ENCODE peak calls at places on chromosomes 5 and 9, in eight cellular contexts. One of them, this sample, is unnamed.

GRCh38 chr5:80082731-80083114 is 47.6 kb downstream of the THBS4 start:
- DNase-seq in astrocyte of the cerebellum: peak
- DNase-seq in mammary epithelial cell: peak
- DNase-seq in upper lobe of right lung: peak
- DNase-seq in dorsolateral prefrontal cortex: peak
- DNase-seq in coronary artery: no peak
- DNase-seq in bronchial epithelial cell: no peak
- DNase-seq in CD8-positive, alpha-beta memory T cell: peak
- DNase-seq in this sample: peak

GRCh38 chr5:15669826-15670225 is 169.8 kb downstream of the FBXL7 start:
- DNase-seq in astrocyte of the cerebellum: no peak
- DNase-seq in mammary epithelial cell: no peak
- DNase-seq in upper lobe of right lung: no peak
- DNase-seq in dorsolateral prefrontal cortex: no peak
- DNase-seq in coronary artery: no peak
- DNase-seq in bronchial epithelial cell: no peak
- DNase-seq in CD8-positive, alpha-beta memory T cell: no peak
- DNase-seq in this sample: no peak

GRCh38 chr5:16037121-16037520 is 142.5 kb downstream of the MARCHF11 start:
- DNase-seq in astrocyte of the cerebellum: no peak
- DNase-seq in mammary epithelial cell: no peak
- DNase-seq in upper lobe of right lung: no peak
- DNase-seq in dorsolateral prefrontal cortex: no peak
- DNase-seq in coronary artery: no peak
- DNase-seq in bronchial epithelial cell: no peak
- DNase-seq in CD8-positive, alpha-beta memory T cell: no peak
- DNase-seq in this sample: no peak

GRCh38 chr5:41410307-41410706 is 100.1 kb downstream of the PLCXD3 start:
- DNase-seq in astrocyte of the cerebellum: no peak
- DNase-seq in mammary epithelial cell: no peak
- DNase-seq in upper lobe of right lung: no peak
- DNase-seq in dorsolateral prefrontal cortex: no peak
- DNase-seq in coronary artery: no peak
- DNase-seq in bronchial epithelial cell: no peak
- DNase-seq in CD8-positive, alpha-beta memory T cell: no peak
- DNase-seq in this sample: no peak

GRCh38 chr5:1880377-1881272 is 2.1 kb downstream of the IRX4 start:
- DNase-seq in astrocyte of the cerebellum: no peak
- DNase-seq in mammary epithelial cell: no peak
- DNase-seq in upper lobe of right lung: no peak
- DNase-seq in dorsolateral prefrontal cortex: no peak
- DNase-seq in coronary artery: no peak
- DNase-seq in bronchial epithelial cell: no peak
- DNase-seq in CD8-positive, alpha-beta memory T cell: no peak
- DNase-seq in this sample: no peak

GRCh38 chr5:110588241-110588962 is 138.1 kb downstream of the TMEM232 start:
- DNase-seq in astrocyte of the cerebellum: no peak
- DNase-seq in mammary epithelial cell: no peak
- DNase-seq in upper lobe of right lung: no peak
- DNase-seq in dorsolateral prefrontal cortex: no peak
- DNase-seq in coronary artery: no peak
- DNase-seq in bronchial epithelial cell: no peak
- DNase-seq in CD8-positive, alpha-beta memory T cell: no peak
- DNase-seq in this sample: no peak

GRCh38 chr9:87011551-87011950 is 64.2 kb upstream of the GAS1 start:
- DNase-seq in astrocyte of the cerebellum: no peak
- DNase-seq in mammary epithelial cell: no peak
- DNase-seq in upper lobe of right lung: no peak
- DNase-seq in dorsolateral prefrontal cortex: no peak
- DNase-seq in coronary artery: no peak
- DNase-seq in bronchial epithelial cell: no peak
- DNase-seq in CD8-positive, alpha-beta memory T cell: no peak
- DNase-seq in this sample: no peak

GRCh38 chr9:129584136-129584535 is 36.8 kb downstream of the C9orf50 start:
- DNase-seq in astrocyte of the cerebellum: peak
- DNase-seq in mammary epithelial cell: peak
- DNase-seq in upper lobe of right lung: no peak
- DNase-seq in dorsolateral prefrontal cortex: peak
- DNase-seq in coronary artery: peak
- DNase-seq in bronchial epithelial cell: peak
- DNase-seq in CD8-positive, alpha-beta memory T cell: peak
- DNase-seq in this sample: peak

GRCh38 chr5:113117543-113118110 is 141.0 kb downstream of the DCP2 start:
- DNase-seq in astrocyte of the cerebellum: no peak
- DNase-seq in mammary epithelial cell: peak
- DNase-seq in upper lobe of right lung: no peak
- DNase-seq in dorsolateral prefrontal cortex: no peak
- DNase-seq in coronary artery: no peak
- DNase-seq in bronchial epithelial cell: peak
- DNase-seq in CD8-positive, alpha-beta memory T cell: no peak
- DNase-seq in this sample: no peak

GRCh38 chr5:113118298-113118697 is 141.7 kb downstream of the DCP2 start:
- DNase-seq in astrocyte of the cerebellum: no peak
- DNase-seq in mammary epithelial cell: no peak
- DNase-seq in upper lobe of right lung: no peak
- DNase-seq in dorsolateral prefrontal cortex: no peak
- DNase-seq in coronary artery: no peak
- DNase-seq in bronchial epithelial cell: no peak
- DNase-seq in CD8-positive, alpha-beta memory T cell: no peak
- DNase-seq in this sample: no peak

GRCh38 chr5:113122053-113122452 is 145.5 kb downstream of the DCP2 start:
- DNase-seq in astrocyte of the cerebellum: no peak
- DNase-seq in mammary epithelial cell: peak
- DNase-seq in upper lobe of right lung: no peak
- DNase-seq in dorsolateral prefrontal cortex: no peak
- DNase-seq in coronary artery: no peak
- DNase-seq in bronchial epithelial cell: peak
- DNase-seq in CD8-positive, alpha-beta memory T cell: no peak
- DNase-seq in this sample: peak

GRCh38 chr5:113118765-113119164 is 142.2 kb downstream of the DCP2 start:
- DNase-seq in astrocyte of the cerebellum: no peak
- DNase-seq in mammary epithelial cell: no peak
- DNase-seq in upper lobe of right lung: no peak
- DNase-seq in dorsolateral prefrontal cortex: no peak
- DNase-seq in coronary artery: no peak
- DNase-seq in bronchial epithelial cell: no peak
- DNase-seq in CD8-positive, alpha-beta memory T cell: no peak
- DNase-seq in this sample: no peak

DNA sequence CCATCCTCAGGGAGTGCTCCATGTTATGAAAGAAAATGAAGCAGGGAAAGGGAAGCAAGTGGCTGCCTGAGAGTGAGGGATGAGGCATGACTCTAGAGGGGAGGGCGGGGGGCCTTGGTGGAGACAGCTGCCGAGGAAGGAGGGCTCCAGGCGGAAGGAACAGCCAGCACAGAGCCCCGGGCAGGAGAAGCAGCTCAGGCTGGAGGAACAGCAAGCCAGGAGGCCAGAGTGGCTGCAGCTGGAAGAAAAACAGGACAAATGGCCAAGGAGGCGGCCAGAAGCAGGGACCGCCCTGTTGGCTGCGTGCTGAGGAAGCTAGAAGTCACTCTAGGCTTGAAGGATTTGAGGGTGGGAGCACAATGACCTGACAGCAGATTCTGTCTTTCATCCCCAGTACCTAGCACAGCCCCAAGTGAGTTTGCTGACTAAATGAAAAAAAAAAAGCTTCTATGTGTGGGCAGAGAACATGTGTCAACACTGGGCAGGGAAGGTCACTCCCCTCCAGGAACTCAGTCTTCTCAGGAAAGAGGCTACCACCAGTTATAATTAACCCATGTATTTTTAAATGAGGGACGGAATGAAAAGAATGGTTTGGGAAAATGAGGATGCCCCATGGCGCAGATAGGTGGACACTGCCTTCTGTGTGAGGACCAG is 142.8 kb downstream of the DCP2 start:
- DNase-seq in astrocyte of the cerebellum: no peak
- DNase-seq in mammary epithelial cell: no peak
- DNase-seq in upper lobe of right lung: peak
- DNase-seq in dorsolateral prefrontal cortex: no peak
- DNase-seq in coronary artery: no peak
- DNase-seq in bronchial epithelial cell: peak
- DNase-seq in CD8-positive, alpha-beta memory T cell: no peak
- DNase-seq in this sample: no peak
- H3K4me3 ChIP-seq in astrocyte of the cerebellum: no peak
- H3K4me3 ChIP-seq in mammary epithelial cell: no peak
- H3K4me3 ChIP-seq in upper lobe of right lung: no peak
- H3K4me3 ChIP-seq in dorsolateral prefrontal cortex: no peak
- H3K4me3 ChIP-seq in coronary artery: no peak
- H3K4me3 ChIP-seq in bronchial epithelial cell: no peak
- H3K4me3 ChIP-seq in CD8-positive, alpha-beta memory T cell: no peak
- H3K4me3 ChIP-seq in this sample: no peak

DNA sequence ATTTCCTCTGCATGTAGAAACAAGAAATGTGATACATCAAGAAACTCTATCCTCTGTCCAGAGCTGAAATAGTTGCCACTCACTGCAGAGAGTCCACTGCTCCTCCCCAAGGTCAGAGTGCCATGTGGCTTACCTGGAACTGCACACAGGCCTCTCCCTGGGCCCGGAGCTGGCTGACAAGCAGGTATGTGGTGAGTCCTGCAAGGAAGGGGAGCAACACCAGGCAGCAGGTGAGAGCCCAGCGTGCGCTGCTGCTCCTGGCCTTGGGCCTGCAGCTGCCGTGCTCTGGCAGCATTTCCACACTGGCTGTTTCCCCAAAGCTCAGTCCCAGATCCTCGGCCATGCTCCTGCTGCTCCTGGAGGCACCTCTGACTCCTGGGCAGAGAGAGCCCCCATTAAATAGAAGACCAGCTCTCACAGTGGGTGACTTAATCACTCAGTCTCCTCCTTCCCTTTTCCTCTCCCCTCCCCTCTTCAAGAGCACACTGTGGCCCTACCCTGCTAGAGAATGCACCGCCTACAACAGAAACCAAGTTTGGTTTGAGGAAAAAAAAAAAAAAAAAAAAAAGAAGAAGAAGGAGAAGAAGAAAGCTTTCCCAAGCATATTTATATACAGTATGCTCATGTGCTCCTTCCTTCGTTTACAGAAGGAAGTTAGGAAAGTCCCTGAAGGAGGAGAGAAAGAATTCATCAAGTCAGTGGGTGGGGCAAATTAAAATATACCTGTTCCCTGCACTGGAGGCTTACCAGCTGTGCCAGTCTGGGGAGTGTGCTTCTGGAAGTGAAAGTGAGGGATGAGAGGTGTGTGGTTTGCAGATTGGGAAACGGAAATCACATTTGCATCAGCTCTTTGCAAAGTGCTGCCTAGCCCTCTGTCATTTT is at the start of gene TNFSF15:
- DNase-seq in astrocyte of the cerebellum: no peak
- DNase-seq in mammary epithelial cell: peak
- DNase-seq in upper lobe of right lung: peak
- DNase-seq in dorsolateral prefrontal cortex: no peak
- DNase-seq in coronary artery: no peak
- DNase-seq in bronchial epithelial cell: peak
- DNase-seq in CD8-positive, alpha-beta memory T cell: no peak
- DNase-seq in this sample: no peak
- H3K4me3 ChIP-seq in astrocyte of the cerebellum: no peak
- H3K4me3 ChIP-seq in mammary epithelial cell: peak
- H3K4me3 ChIP-seq in upper lobe of right lung: peak
- H3K4me3 ChIP-seq in dorsolateral prefrontal cortex: no peak
- H3K4me3 ChIP-seq in coronary artery: no peak
- H3K4me3 ChIP-seq in bronchial epithelial cell: peak
- H3K4me3 ChIP-seq in CD8-positive, alpha-beta memory T cell: no peak
- H3K4me3 ChIP-seq in this sample: no peak

GRCh38 chr5:112709416-112709815 is 28.3 kb upstream of the APC start:
- DNase-seq in astrocyte of the cerebellum: no peak
- DNase-seq in mammary epithelial cell: no peak
- DNase-seq in upper lobe of right lung: no peak
- DNase-seq in dorsolateral prefrontal cortex: no peak
- DNase-seq in coronary artery: no peak
- DNase-seq in bronchial epithelial cell: no peak
- DNase-seq in CD8-positive, alpha-beta memory T cell: no peak
- DNase-seq in this sample: no peak
- H3K4me3 ChIP-seq in astrocyte of the cerebellum: no peak
- H3K4me3 ChIP-seq in mammary epithelial cell: no peak
- H3K4me3 ChIP-seq in upper lobe of right lung: peak
- H3K4me3 ChIP-seq in dorsolateral prefrontal cortex: peak
- H3K4me3 ChIP-seq in coronary artery: peak
- H3K4me3 ChIP-seq in bronchial epithelial cell: no peak
- H3K4me3 ChIP-seq in CD8-positive, alpha-beta memory T cell: no peak
- H3K4me3 ChIP-seq in this sample: no peak

GRCh38 chr5:73442960-73443627 is 5.5 kb downstream of the FOXD1 start:
- DNase-seq in astrocyte of the cerebellum: no peak
- DNase-seq in mammary epithelial cell: no peak
- DNase-seq in upper lobe of right lung: no peak
- DNase-seq in dorsolateral prefrontal cortex: no peak
- DNase-seq in coronary artery: no peak
- DNase-seq in bronchial epithelial cell: no peak
- DNase-seq in CD8-positive, alpha-beta memory T cell: no peak
- DNase-seq in this sample: no peak

GRCh38 chr5:73445708-73446630 is 2.6 kb downstream of the FOXD1 start:
- DNase-seq in astrocyte of the cerebellum: no peak
- DNase-seq in mammary epithelial cell: no peak
- DNase-seq in upper lobe of right lung: no peak
- DNase-seq in dorsolateral prefrontal cortex: no peak
- DNase-seq in coronary artery: no peak
- DNase-seq in bronchial epithelial cell: no peak
- DNase-seq in CD8-positive, alpha-beta memory T cell: no peak
- DNase-seq in this sample: no peak

GRCh38 chr5:73443725-73444498 is 4.7 kb downstream of the FOXD1 start:
- DNase-seq in astrocyte of the cerebellum: no peak
- DNase-seq in mammary epithelial cell: no peak
- DNase-seq in upper lobe of right lung: no peak
- DNase-seq in dorsolateral prefrontal cortex: no peak
- DNase-seq in coronary artery: no peak
- DNase-seq in bronchial epithelial cell: no peak
- DNase-seq in CD8-positive, alpha-beta memory T cell: no peak
- DNase-seq in this sample: no peak

GRCh38 chr5:73446631-73447233 is 1.8 kb downstream of the FOXD1 start:
- DNase-seq in astrocyte of the cerebellum: no peak
- DNase-seq in mammary epithelial cell: no peak
- DNase-seq in upper lobe of right lung: no peak
- DNase-seq in dorsolateral prefrontal cortex: no peak
- DNase-seq in coronary artery: no peak
- DNase-seq in bronchial epithelial cell: no peak
- DNase-seq in CD8-positive, alpha-beta memory T cell: no peak
- DNase-seq in this sample: no peak

DNA sequence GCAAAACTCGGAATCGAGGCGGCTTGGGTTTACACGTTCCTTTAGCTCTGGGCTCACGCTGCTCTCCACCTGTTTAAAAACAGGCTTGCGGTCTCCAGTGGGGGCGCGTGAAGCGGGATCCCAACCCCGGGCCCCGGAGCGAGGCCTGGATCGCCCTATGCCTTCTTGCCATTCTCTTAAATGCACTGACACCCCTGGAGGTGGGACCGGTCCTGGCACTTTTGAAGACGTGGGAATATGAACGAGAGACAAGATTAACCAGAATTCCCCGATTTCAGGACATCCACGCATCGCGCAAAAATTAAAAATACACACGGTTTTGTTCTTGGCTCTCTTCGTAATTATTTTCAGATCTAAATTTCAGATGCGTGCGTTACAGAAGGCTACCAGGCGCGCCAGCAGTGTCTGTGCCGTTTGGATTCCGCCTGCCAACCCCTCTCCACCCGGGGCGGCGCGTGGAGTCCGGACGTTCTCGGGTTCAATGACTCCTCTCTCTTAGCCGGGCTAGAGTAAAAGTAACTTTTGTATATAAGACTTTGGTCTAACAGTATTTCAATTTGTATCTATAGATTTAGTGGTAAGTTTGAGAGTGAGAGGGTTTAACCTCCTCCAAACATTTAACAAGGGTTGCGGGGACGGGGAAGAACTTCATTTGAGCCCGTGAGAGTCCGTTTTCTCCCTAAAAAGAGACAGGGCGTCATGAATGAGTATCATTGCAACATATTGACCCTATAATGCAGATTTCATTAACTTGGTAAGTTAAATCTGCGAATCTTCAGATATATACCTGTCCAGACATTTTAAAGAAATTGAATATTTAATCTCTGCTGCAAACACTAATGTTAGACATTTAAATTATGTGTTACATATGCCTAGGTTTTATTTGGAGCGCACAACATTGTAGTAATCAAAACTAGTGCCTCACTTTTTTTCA is 3.8 kb downstream of the FOXD1 start:
- DNase-seq in astrocyte of the cerebellum: no peak
- DNase-seq in mammary epithelial cell: no peak
- DNase-seq in upper lobe of right lung: no peak
- DNase-seq in dorsolateral prefrontal cortex: no peak
- DNase-seq in coronary artery: no peak
- DNase-seq in bronchial epithelial cell: no peak
- DNase-seq in CD8-positive, alpha-beta memory T cell: no peak
- DNase-seq in this sample: no peak
- H3K4me3 ChIP-seq in astrocyte of the cerebellum: peak
- H3K4me3 ChIP-seq in mammary epithelial cell: peak
- H3K4me3 ChIP-seq in upper lobe of right lung: no peak
- H3K4me3 ChIP-seq in dorsolateral prefrontal cortex: peak
- H3K4me3 ChIP-seq in coronary artery: no peak
- H3K4me3 ChIP-seq in bronchial epithelial cell: no peak
- H3K4me3 ChIP-seq in CD8-positive, alpha-beta memory T cell: no peak
- H3K4me3 ChIP-seq in this sample: peak

This sample was measured in skeletal muscle cell.